ENCODE peak calls at places on chromosome 22, in ten cellular contexts. C is Daoy, X is RPMI7951, V is NCI-H446 treated with DMSO at 0.1 percent for 48 hours, W is lung, S is NCI-H82, B is KG1, U is COR-L47, O is A549, I is PC-3. R is an unnamed sample.

GRCh38 chr22:35411112-35411511 is 11.2 kb downstream of the MCM5 start:
- DNase-seq in C (no peak), X (no peak), V (no peak), W (no peak), S (no peak), B (no peak), U (no peak), O (no peak), I (no peak), R (no peak)

GRCh38 chr22:38202437-38203089 is 769 bp downstream of the MAFF start:
- DNase-seq in C (peak; percentile 84), X (peak; percentile 74), V (no peak), W (peak; percentile 81), S (peak; percentile 58), B (no peak), U (peak; percentile 63), O (no peak), I (peak; percentile 76), R (no peak)

GRCh38 chr22:50256936-50257440 is 4.5 kb downstream of the MAPK12 start:
- DNase-seq in C (no peak), X (no peak), V (no peak), W (no peak), S (no peak), B (no peak), U (no peak), O (no peak), I (no peak), R (no peak)

GRCh38 chr22:48713266-48714205 is 1114.1 kb downstream of the BRD1 start:
- DNase-seq in C (peak; percentile 66), X (no peak), V (no peak), W (no peak), S (no peak), B (no peak), U (no peak), O (no peak), I (no peak), R (no peak)

GRCh38 chr22:41311487-41311886 is 10.2 kb downstream of the ZC3H7B start:
- DNase-seq in C (no peak), X (no peak), V (no peak), W (no peak), S (no peak), B (no peak), U (no peak), O (no peak), I (no peak), R (no peak)

GRCh38 chr22:32788884-32789624 is 12.5 kb upstream of the TIMP3 start:
- DNase-seq in C (no peak), X (no peak), V (no peak), W (no peak), S (no peak), B (no peak), U (no peak), O (no peak), I (no peak), R (no peak)

GRCh38 chr22:19723165-19723989 is at the start of gene GP1BB:
- DNase-seq in C (no peak), X (peak; percentile 47), V (no peak), W (no peak), S (no peak), B (no peak), U (no peak), O (no peak), I (peak; percentile 34), R (no peak)

GRCh38 chr22:23531283-23531921 is 48.7 kb downstream of the IGLL1 start:
- DNase-seq in C (no peak), X (no peak), V (no peak), W (no peak), S (no peak), B (no peak), U (no peak), O (no peak), I (no peak), R (no peak)

GRCh38 chr22:37231406-37232139 is 12.5 kb downstream of the RAC2 start:
- DNase-seq in C (no peak), X (no peak), V (no peak), W (no peak), S (no peak), B (no peak), U (no peak), O (no peak), I (no peak), R (no peak)

GRCh38 chr22:49454726-49455125 is 372.9 kb downstream of the BRD1 start:
- DNase-seq in C (no peak), X (no peak), V (no peak), W (no peak), S (no peak), B (no peak), U (no peak), O (no peak), I (no peak), R (no peak)

GRCh38 chr22:48185656-48186055 is 1423.2 kb downstream of the TBC1D22A start:
- DNase-seq in C (no peak), X (no peak), V (peak; percentile 24), W (no peak), S (no peak), B (no peak), U (no peak), O (no peak), I (no peak), R (no peak)

GRCh38 chr22:25880524-25880923 is 138.5 kb downstream of the MYO18B start:
- DNase-seq in C (no peak), X (no peak), V (no peak), W (no peak), S (peak; percentile 15), B (no peak), U (no peak), O (no peak), I (no peak), R (no peak)

GRCh38 chr22:17754233-17754925 is 19.9 kb downstream of the BID start:
- DNase-seq in C (no peak), X (no peak), V (no peak), W (no peak), S (no peak), B (no peak), U (no peak), O (no peak), I (peak; percentile 7), R (no peak)

GRCh38 chr22:37014835-37015586 is 4.2 kb downstream of the TST start:
- DNase-seq in C (no peak), X (no peak), V (no peak), W (no peak), S (no peak), B (no peak), U (no peak), O (no peak), I (no peak), R (no peak)

GRCh38 chr22:44331881-44332714 is 19.3 kb upstream of the SHISAL1 start:
- DNase-seq in C (peak; percentile 69), X (no peak), V (no peak), W (no peak), S (peak; percentile 32), B (no peak), U (peak; percentile 45), O (peak; percentile 16), I (peak; percentile 11), R (no peak)

GRCh38 chr22:37569009-37569920 is 9.0 kb downstream of the CDC42EP1 start:
- DNase-seq in C (peak; percentile 74), X (no peak), V (no peak), W (peak; percentile 71), S (no peak), B (no peak), U (no peak), O (no peak), I (no peak), R (no peak)

GRCh38 chr22:49726022-49726681 is 101.5 kb downstream of the BRD1 start:
- DNase-seq in C (no peak), X (no peak), V (no peak), W (no peak), S (no peak), B (no peak), U (no peak), O (no peak), I (no peak), R (no peak)

GRCh38 chr22:44557064-44557748 is 59.2 kb upstream of the RTL6 start:
- DNase-seq in C (no peak), X (no peak), V (no peak), W (no peak), S (no peak), B (no peak), U (no peak), O (no peak), I (no peak), R (no peak)

GRCh38 chr22:47837703-47838102 is 1075.3 kb downstream of the TBC1D22A start:
- DNase-seq in C (peak; percentile 39), X (peak; percentile 52), V (no peak), W (no peak), S (peak; percentile 69), B (peak; percentile 3), U (peak; percentile 28), O (no peak), I (peak; percentile 54), R (no peak)

GRCh38 chr22:31676700-31677099 is 14.7 kb upstream of the PISD start:
- DNase-seq in C (no peak), X (peak; percentile 93), V (no peak), W (peak; percentile 97), S (no peak), B (no peak), U (peak; percentile 92), O (peak; percentile 83), I (no peak), R (no peak)

GRCh38 chr22:22408731-22409696 is 99.5 kb downstream of the ZNF280B start:
- DNase-seq in C (peak; percentile 25), X (peak; percentile 22), V (no peak), W (no peak), S (peak; percentile 76), B (no peak), U (peak; percentile 27), O (peak; percentile 15), I (peak; percentile 35), R (peak; percentile 10)